ENCODE peak calls at places on chromosomes 5 and 9, in five cellular contexts. One of them, this sample, is unnamed.
A peak's percentile ranks its signal among the peaks of the same experiment; 100 is the strongest.

GRCh38 chr5:36832274-36832673 is 44.3 kb upstream of the NIPBL start:
- DNase-seq in astrocyte of the spinal cord: no peak
- DNase-seq in breast epithelium: no peak
- DNase-seq in fibroblast of mammary gland: no peak
- DNase-seq in stimulated activated CD4-positive, alpha-beta T cell treated with anti-CD3 and anti-CD28 coated beads, Interleukin-12 subunit alpha, Interleukin-12 subunit beta, amount 100 ng/mL, for 24 hours: no peak
- DNase-seq in this sample: no peak

GRCh38 chr9:87206064-87206661 is 258.9 kb upstream of the GAS1 start:
- DNase-seq in astrocyte of the spinal cord: peak; percentile 84
- DNase-seq in breast epithelium: no peak
- DNase-seq in fibroblast of mammary gland: peak; percentile 77
- DNase-seq in stimulated activated CD4-positive, alpha-beta T cell treated with anti-CD3 and anti-CD28 coated beads, Interleukin-12 subunit alpha, Interleukin-12 subunit beta, amount 100 ng/mL, for 24 hours: no peak
- DNase-seq in this sample: peak; percentile 91

GRCh38 chr9:8857330-8858249 is 1058.0 kb upstream of the DMAC1 start:
- DNase-seq in breast epithelium: no peak
- DNase-seq in fibroblast of mammary gland: peak; percentile 54
- DNase-seq in astrocyte of the spinal cord: peak; percentile 47
- DNase-seq in stimulated activated CD4-positive, alpha-beta T cell treated with anti-CD3 and anti-CD28 coated beads, Interleukin-12 subunit alpha, Interleukin-12 subunit beta, amount 100 ng/mL, for 24 hours: no peak
- DNase-seq in this sample: peak; percentile 8

GRCh38 chr5:77876862-77877502 is 100.8 kb upstream of the TBCA start:
- DNase-seq in breast epithelium: no peak
- DNase-seq in stimulated activated CD4-positive, alpha-beta T cell treated with anti-CD3 and anti-CD28 coated beads, Interleukin-12 subunit alpha, Interleukin-12 subunit beta, amount 100 ng/mL, for 24 hours: no peak
- DNase-seq in fibroblast of mammary gland: no peak
- DNase-seq in astrocyte of the spinal cord: no peak
- DNase-seq in this sample: no peak

GRCh38 chr9:93683331-93684134 is 107.1 kb downstream of the PHF2 start:
- DNase-seq in astrocyte of the spinal cord: no peak
- DNase-seq in fibroblast of mammary gland: no peak
- DNase-seq in stimulated activated CD4-positive, alpha-beta T cell treated with anti-CD3 and anti-CD28 coated beads, Interleukin-12 subunit alpha, Interleukin-12 subunit beta, amount 100 ng/mL, for 24 hours: no peak
- DNase-seq in breast epithelium: no peak
- DNase-seq in this sample: no peak

GRCh38 chr5:132489871-132490483 is 596 bp downstream of the IRF1 start:
- DNase-seq in astrocyte of the spinal cord: peak; percentile 47
- DNase-seq in breast epithelium: peak; percentile 39
- DNase-seq in fibroblast of mammary gland: peak; percentile 56
- DNase-seq in stimulated activated CD4-positive, alpha-beta T cell treated with anti-CD3 and anti-CD28 coated beads, Interleukin-12 subunit alpha, Interleukin-12 subunit beta, amount 100 ng/mL, for 24 hours: no peak
- DNase-seq in this sample: peak; percentile 47

GRCh38 chr5:121325930-121326329 is 525.8 kb upstream of the FTMT start:
- DNase-seq in breast epithelium: no peak
- DNase-seq in stimulated activated CD4-positive, alpha-beta T cell treated with anti-CD3 and anti-CD28 coated beads, Interleukin-12 subunit alpha, Interleukin-12 subunit beta, amount 100 ng/mL, for 24 hours: no peak
- DNase-seq in fibroblast of mammary gland: no peak
- DNase-seq in astrocyte of the spinal cord: peak; percentile 69
- DNase-seq in this sample: peak; percentile 0

GRCh38 chr5:179930788-179931473 is 23.2 kb upstream of the TBC1D9B start:
- DNase-seq in breast epithelium: no peak
- DNase-seq in stimulated activated CD4-positive, alpha-beta T cell treated with anti-CD3 and anti-CD28 coated beads, Interleukin-12 subunit alpha, Interleukin-12 subunit beta, amount 100 ng/mL, for 24 hours: no peak
- DNase-seq in fibroblast of mammary gland: no peak
- DNase-seq in astrocyte of the spinal cord: no peak
- DNase-seq in this sample: no peak

GRCh38 chr9:75529463-75529862 is 361.0 kb upstream of the PCSK5 start:
- DNase-seq in fibroblast of mammary gland: no peak
- DNase-seq in astrocyte of the spinal cord: no peak
- DNase-seq in stimulated activated CD4-positive, alpha-beta T cell treated with anti-CD3 and anti-CD28 coated beads, Interleukin-12 subunit alpha, Interleukin-12 subunit beta, amount 100 ng/mL, for 24 hours: no peak
- DNase-seq in breast epithelium: no peak
- DNase-seq in this sample: no peak

GRCh38 chr9:129330711-129331279 is 152.7 kb upstream of the IER5L start:
- DNase-seq in breast epithelium: no peak
- DNase-seq in stimulated activated CD4-positive, alpha-beta T cell treated with anti-CD3 and anti-CD28 coated beads, Interleukin-12 subunit alpha, Interleukin-12 subunit beta, amount 100 ng/mL, for 24 hours: no peak
- DNase-seq in fibroblast of mammary gland: peak; percentile 41
- DNase-seq in astrocyte of the spinal cord: no peak
- DNase-seq in this sample: peak; percentile 53

GRCh38 chr5:110738503-110738811 is 350 bp upstream of the SLC25A46 start:
- DNase-seq in breast epithelium: no peak
- DNase-seq in stimulated activated CD4-positive, alpha-beta T cell treated with anti-CD3 and anti-CD28 coated beads, Interleukin-12 subunit alpha, Interleukin-12 subunit beta, amount 100 ng/mL, for 24 hours: no peak
- DNase-seq in fibroblast of mammary gland: no peak
- DNase-seq in astrocyte of the spinal cord: no peak
- DNase-seq in this sample: no peak

GRCh38 chr5:154840435-154841272 is 9.7 kb downstream of the FAXDC2 start:
- DNase-seq in astrocyte of the spinal cord: no peak
- DNase-seq in breast epithelium: no peak
- DNase-seq in fibroblast of mammary gland: no peak
- DNase-seq in stimulated activated CD4-positive, alpha-beta T cell treated with anti-CD3 and anti-CD28 coated beads, Interleukin-12 subunit alpha, Interleukin-12 subunit beta, amount 100 ng/mL, for 24 hours: no peak
- DNase-seq in this sample: no peak

GRCh38 chr9:70658765-70659164 is 244.3 kb upstream of the KLF9 start:
- DNase-seq in breast epithelium: no peak
- DNase-seq in fibroblast of mammary gland: no peak
- DNase-seq in stimulated activated CD4-positive, alpha-beta T cell treated with anti-CD3 and anti-CD28 coated beads, Interleukin-12 subunit alpha, Interleukin-12 subunit beta, amount 100 ng/mL, for 24 hours: no peak
- DNase-seq in astrocyte of the spinal cord: no peak
- DNase-seq in this sample: no peak

GRCh38 chr9:4829956-4830355 is 37.2 kb downstream of the RCL1 start:
- DNase-seq in stimulated activated CD4-positive, alpha-beta T cell treated with anti-CD3 and anti-CD28 coated beads, Interleukin-12 subunit alpha, Interleukin-12 subunit beta, amount 100 ng/mL, for 24 hours: no peak
- DNase-seq in fibroblast of mammary gland: peak; percentile 85
- DNase-seq in astrocyte of the spinal cord: peak; percentile 55
- DNase-seq in breast epithelium: no peak
- DNase-seq in this sample: peak; percentile 66

GRCh38 chr9:114745108-114745848 is 60.6 kb downstream of the TNFSF15 start:
- DNase-seq in astrocyte of the spinal cord: peak; percentile 33
- DNase-seq in stimulated activated CD4-positive, alpha-beta T cell treated with anti-CD3 and anti-CD28 coated beads, Interleukin-12 subunit alpha, Interleukin-12 subunit beta, amount 100 ng/mL, for 24 hours: no peak
- DNase-seq in breast epithelium: no peak
- DNase-seq in fibroblast of mammary gland: peak; percentile 61
- DNase-seq in this sample: no peak

GRCh38 chr9:112037281-112038016 is 137.6 kb downstream of the SUSD1 start:
- DNase-seq in astrocyte of the spinal cord: peak; percentile 70
- DNase-seq in stimulated activated CD4-positive, alpha-beta T cell treated with anti-CD3 and anti-CD28 coated beads, Interleukin-12 subunit alpha, Interleukin-12 subunit beta, amount 100 ng/mL, for 24 hours: peak; percentile 20
- DNase-seq in breast epithelium: no peak
- DNase-seq in fibroblast of mammary gland: peak; percentile 60
- DNase-seq in this sample: peak; percentile 88

GRCh38 chr5:121189569-121190305 is 661.9 kb upstream of the FTMT start:
- DNase-seq in breast epithelium: no peak
- DNase-seq in astrocyte of the spinal cord: peak; percentile 79
- DNase-seq in fibroblast of mammary gland: peak; percentile 49
- DNase-seq in stimulated activated CD4-positive, alpha-beta T cell treated with anti-CD3 and anti-CD28 coated beads, Interleukin-12 subunit alpha, Interleukin-12 subunit beta, amount 100 ng/mL, for 24 hours: no peak
- DNase-seq in this sample: peak; percentile 71

GRCh38 chr9:131111186-131111853 is 14.1 kb upstream of the NUP214 start:
- DNase-seq in fibroblast of mammary gland: no peak
- DNase-seq in stimulated activated CD4-positive, alpha-beta T cell treated with anti-CD3 and anti-CD28 coated beads, Interleukin-12 subunit alpha, Interleukin-12 subunit beta, amount 100 ng/mL, for 24 hours: no peak
- DNase-seq in astrocyte of the spinal cord: peak; percentile 7
- DNase-seq in breast epithelium: no peak
- DNase-seq in this sample: no peak

GRCh38 chr5:9339206-9339818 is 206.6 kb downstream of the SEMA5A start:
- DNase-seq in fibroblast of mammary gland: no peak
- DNase-seq in breast epithelium: no peak
- DNase-seq in stimulated activated CD4-positive, alpha-beta T cell treated with anti-CD3 and anti-CD28 coated beads, Interleukin-12 subunit alpha, Interleukin-12 subunit beta, amount 100 ng/mL, for 24 hours: no peak
- DNase-seq in astrocyte of the spinal cord: no peak
- DNase-seq in this sample: no peak

GRCh38 chr5:40436535-40437237 is 243.0 kb upstream of the PTGER4 start:
- DNase-seq in fibroblast of mammary gland: no peak
- DNase-seq in stimulated activated CD4-positive, alpha-beta T cell treated with anti-CD3 and anti-CD28 coated beads, Interleukin-12 subunit alpha, Interleukin-12 subunit beta, amount 100 ng/mL, for 24 hours: no peak
- DNase-seq in breast epithelium: no peak
- DNase-seq in astrocyte of the spinal cord: no peak
- DNase-seq in this sample: no peak

GRCh38 chr5:108148715-108149139 is 233.2 kb downstream of the FBXL17 start:
- DNase-seq in astrocyte of the spinal cord: peak; percentile 20
- DNase-seq in fibroblast of mammary gland: peak; percentile 17
- DNase-seq in stimulated activated CD4-positive, alpha-beta T cell treated with anti-CD3 and anti-CD28 coated beads, Interleukin-12 subunit alpha, Interleukin-12 subunit beta, amount 100 ng/mL, for 24 hours: no peak
- DNase-seq in breast epithelium: no peak
- DNase-seq in this sample: peak; percentile 28

GRCh38 chr5:4563400-4563799 is 576.7 kb upstream of the ADAMTS16 start:
- DNase-seq in fibroblast of mammary gland: peak; percentile 5
- DNase-seq in stimulated activated CD4-positive, alpha-beta T cell treated with anti-CD3 and anti-CD28 coated beads, Interleukin-12 subunit alpha, Interleukin-12 subunit beta, amount 100 ng/mL, for 24 hours: no peak
- DNase-seq in breast epithelium: no peak
- DNase-seq in astrocyte of the spinal cord: peak; percentile 13
- DNase-seq in this sample: peak; percentile 68

GRCh38 chr5:9667906-9668305 is 37.8 kb upstream of the TAS2R1 start:
- DNase-seq in breast epithelium: no peak
- DNase-seq in fibroblast of mammary gland: no peak
- DNase-seq in stimulated activated CD4-positive, alpha-beta T cell treated with anti-CD3 and anti-CD28 coated beads, Interleukin-12 subunit alpha, Interleukin-12 subunit beta, amount 100 ng/mL, for 24 hours: no peak
- DNase-seq in astrocyte of the spinal cord: no peak
- DNase-seq in this sample: peak; percentile 33

GRCh38 chr5:179342577-179342976 is 2.7 kb downstream of the ADAMTS2 start:
- DNase-seq in fibroblast of mammary gland: peak; percentile 79
- DNase-seq in breast epithelium: no peak
- DNase-seq in stimulated activated CD4-positive, alpha-beta T cell treated with anti-CD3 and anti-CD28 coated beads, Interleukin-12 subunit alpha, Interleukin-12 subunit beta, amount 100 ng/mL, for 24 hours: no peak
- DNase-seq in astrocyte of the spinal cord: no peak
- DNase-seq in this sample: peak; percentile 13

GRCh38 chr9:82382887-82383616 is 394.5 kb downstream of the SPATA31D1 start:
- DNase-seq in astrocyte of the spinal cord: no peak
- DNase-seq in stimulated activated CD4-positive, alpha-beta T cell treated with anti-CD3 and anti-CD28 coated beads, Interleukin-12 subunit alpha, Interleukin-12 subunit beta, amount 100 ng/mL, for 24 hours: no peak
- DNase-seq in fibroblast of mammary gland: no peak
- DNase-seq in breast epithelium: no peak
- DNase-seq in this sample: no peak